ENCODE peak calls at places on chromosomes 11 and 22, in seven cellular contexts. Q is CD4-positive, CD25-positive, alpha-beta regulatory T cell; J is stimulated activated naive CD8-positive, alpha-beta T cell treated with anti-CD3 and anti-CD28 coated beads, Interleukin-15, Interleukin-2, amounts not matched to agents 100 U/mL and 50 U/mL, for 24 hours; Z is activated naive CD8-positive, alpha-beta T cell treated with anti-CD3 and anti-CD28 coated beads, Interleukin-2, amount 50 U/mL, for 24 hours; X is SK-N-SH treated with all-trans-retinoic acid at 6 μM for 48 hours; U is activated T-cell treated with anti-CD3 and anti-CD28 coated beads, Interleukin-2, amount 50 U/mL, for 72 hours; H is naive thymus-derived CD8-positive, alpha-beta T cell. N is an unnamed sample.

GRCh38 chr11:122375687-122376399 is 259.8 kb upstream of the BLID start:
- ATAC-seq in Q (no peak), Z (peak), H (no peak), U (peak), X (no peak), J (peak), N (no peak)

GRCh38 chr22:39214006-39214382 is 30.8 kb downstream of the PDGFB start:
- ATAC-seq in U (no peak), X (no peak), Z (no peak), J (no peak), H (no peak), Q (no peak), N (peak)

GRCh38 chr11:130428271-130428670 is at the start of gene ADAMTS8:
- ATAC-seq in J (no peak), Q (no peak), U (peak), H (no peak), X (no peak), Z (peak), N (no peak)

GRCh38 chr22:27397948-27398330 is 403.6 kb downstream of the MN1 start:
- ATAC-seq in Z (no peak), X (no peak), Q (no peak), U (no peak), J (no peak), H (no peak), N (no peak)

GRCh38 chr11:129308241-129308865 is 67.3 kb upstream of the BARX2 start:
- ATAC-seq in Z (no peak), Q (no peak), X (no peak), H (no peak), U (no peak), J (no peak), N (no peak)

GRCh38 chr22:27407369-27407985 is 394.1 kb downstream of the MN1 start:
- ATAC-seq in U (no peak), X (no peak), J (no peak), H (no peak), Z (no peak), Q (no peak), N (no peak)

GRCh38 chr11:116333193-116333592 is 439.6 kb downstream of the BUD13 start:
- ATAC-seq in H (no peak), U (no peak), Q (no peak), Z (no peak), J (no peak), X (no peak), N (no peak)

GRCh38 chr11:76355172-76355571 is 25.8 kb downstream of the THAP12 start:
- ATAC-seq in Z (no peak), H (no peak), U (no peak), X (no peak), Q (no peak), J (no peak), N (no peak)

GRCh38 chr11:66339163-66339675 is 3.0 kb upstream of the RIN1 start:
- ATAC-seq in H (no peak), U (no peak), J (no peak), Q (no peak), Z (no peak), X (no peak), N (peak)